ENCODE peak calls at places on chromosomes 2 and 18, in nine cellular contexts. K is BE2C, N is cardiac muscle cell, H is NB4, D is BJ, L is A549, F is neural progenitor cell, Y is heart right ventricle, I is retinal pigment epithelial cell. S is an unnamed sample.
A peak's percentile ranks its signal among the peaks of the same experiment; 100 is the strongest.

GRCh38 chr2:43266692-43267091 is 40.3 kb upstream of the ZFP36L2 start:
- DNase-seq in N (no peak), Y (peak; percentile 54), K (no peak), D (no peak), I (no peak), F (no peak), L (no peak), H (peak; percentile 48), S (no peak)

GRCh38 chr2:239371726-239372686 is 28.8 kb downstream of the HDAC4 start:
- DNase-seq in D (no peak), I (no peak), H (no peak), N (no peak), L (no peak), Y (no peak), F (no peak), K (no peak), S (no peak)

GRCh38 chr18:22933958-22934423 is 863 bp downstream of the RBBP8 start:
- DNase-seq in K (no peak), H (no peak), N (no peak), L (no peak), I (no peak), D (no peak), Y (no peak), F (no peak), S (no peak)

GRCh38 chr2:48826986-48827385 is 71.5 kb upstream of the LHCGR start:
- DNase-seq in N (no peak), I (no peak), L (no peak), K (no peak), F (no peak), H (no peak), D (no peak), Y (no peak), S (no peak)

GRCh38 chr18:30763913-30764350 is 278.6 kb downstream of the DSC3 start:
- DNase-seq in L (no peak), F (peak; percentile 72), I (no peak), K (no peak), D (no peak), N (peak; percentile 2), H (no peak), Y (no peak), S (no peak)

GRCh38 chr2:72980535-72981217 is 63.4 kb downstream of the EMX1 start:
- DNase-seq in H (no peak), Y (no peak), L (no peak), F (no peak), D (no peak), I (no peak), K (no peak), N (no peak), S (peak; percentile 31)

GRCh38 chr2:217988014-217988839 is 14.6 kb downstream of the TNS1 start:
- DNase-seq in L (peak; percentile 61), K (peak; percentile 84), D (no peak), F (peak; percentile 86), H (peak; percentile 75), I (no peak), Y (peak; percentile 91), N (peak; percentile 85), S (peak; percentile 50)

GRCh38 chr2:41934323-41935003 is 113.4 kb upstream of the PKDCC start:
- DNase-seq in D (no peak), K (no peak), I (no peak), N (peak; percentile 61), Y (no peak), H (no peak), F (no peak), L (peak; percentile 39), S (no peak)

GRCh38 chr2:174866421-174866820 is 102.1 kb upstream of the CHRNA1 start:
- DNase-seq in D (no peak), N (no peak), L (no peak), Y (no peak), F (no peak), H (no peak), I (no peak), K (no peak), S (no peak)

GRCh38 chr2:39469807-39470206 is 32.7 kb upstream of the MAP4K3 start:
- DNase-seq in H (peak; percentile 28), K (no peak), L (no peak), D (no peak), F (peak; percentile 18), I (no peak), N (peak; percentile 45), Y (no peak), S (no peak)

GRCh38 chr18:74773171-74773624 is 175.5 kb downstream of the ZNF407 start:
- DNase-seq in I (no peak), D (no peak), L (no peak), F (no peak), N (no peak), H (no peak), Y (no peak), K (no peak), S (no peak)

GRCh38 chr2:208042450-208042849 is 17.1 kb upstream of the PLEKHM3 start:
- DNase-seq in I (no peak), D (no peak), H (no peak), F (no peak), L (no peak), Y (no peak), K (no peak), N (no peak), S (no peak)

GRCh38 chr2:38581193-38582147 is 21.3 kb downstream of the HNRNPLL start:
- DNase-seq in L (no peak), D (no peak), H (peak; percentile 87), Y (peak; percentile 46), K (peak; percentile 28), I (no peak), F (peak; percentile 77), N (peak; percentile 85), S (peak; percentile 44)

GRCh38 chr18:32930695-32931301 is 158.0 kb upstream of the KLHL14 start:
- DNase-seq in D (no peak), N (peak; percentile 63), K (no peak), Y (no peak), I (peak; percentile 18), L (peak; percentile 6), F (peak; percentile 49), H (peak; percentile 54), S (no peak)

GRCh38 chr18:37958499-37958898 is 392.9 kb upstream of the CELF4 start:
- DNase-seq in I (no peak), K (no peak), D (no peak), N (no peak), L (no peak), Y (no peak), F (no peak), H (no peak), S (no peak)

GRCh38 chr18:58104071-58104470 is 60.0 kb downstream of the NEDD4L start:
- DNase-seq in Y (no peak), D (no peak), F (no peak), N (no peak), K (no peak), H (peak; percentile 52), L (no peak), I (no peak), S (no peak)

GRCh38 chr2:221166283-221166682 is 405.8 kb downstream of the EPHA4 start:
- DNase-seq in K (no peak), N (peak; percentile 82), I (no peak), F (no peak), L (no peak), Y (no peak), D (peak; percentile 80), H (no peak), S (no peak)

GRCh38 chr18:78725426-78725825 is 254.2 kb upstream of the SALL3 start:
- DNase-seq in N (no peak), I (no peak), D (no peak), L (no peak), K (no peak), F (no peak), H (no peak), Y (no peak), S (no peak)

GRCh38 chr2:101435011-101435862 is 39.7 kb downstream of the RFX8 start:
- DNase-seq in I (no peak), D (no peak), L (no peak), F (peak; percentile 93), N (no peak), Y (peak; percentile 27), H (no peak), K (no peak), S (no peak)
- H3K4me3 ChIP-seq in I (peak overlapping the region; percentile 9), D (no peak overlapping the region), L (no peak overlapping the region), F (peak overlapping the region; percentile 25), N (no peak overlapping the region), Y (peak overlapping the region; percentile 31), H (no peak overlapping the region), K (no peak overlapping the region), S (no peak overlapping the region)

GRCh38 chr18:8426401-8426800 is 182.8 kb upstream of the RAB12 start:
- DNase-seq in I (no peak), N (peak; percentile 10), Y (no peak), L (no peak), D (no peak), F (peak; percentile 44), K (no peak), H (peak; percentile 40), S (no peak)
- TF ChIP-seq CTCF in I (peak; percentile 41), N (peak; percentile 32), Y (no peak), L (peak; percentile 9), D (peak; percentile 34), F (peak; percentile 63), K (peak; percentile 29), H (peak; percentile 54), S (peak; percentile 56)

DNA sequence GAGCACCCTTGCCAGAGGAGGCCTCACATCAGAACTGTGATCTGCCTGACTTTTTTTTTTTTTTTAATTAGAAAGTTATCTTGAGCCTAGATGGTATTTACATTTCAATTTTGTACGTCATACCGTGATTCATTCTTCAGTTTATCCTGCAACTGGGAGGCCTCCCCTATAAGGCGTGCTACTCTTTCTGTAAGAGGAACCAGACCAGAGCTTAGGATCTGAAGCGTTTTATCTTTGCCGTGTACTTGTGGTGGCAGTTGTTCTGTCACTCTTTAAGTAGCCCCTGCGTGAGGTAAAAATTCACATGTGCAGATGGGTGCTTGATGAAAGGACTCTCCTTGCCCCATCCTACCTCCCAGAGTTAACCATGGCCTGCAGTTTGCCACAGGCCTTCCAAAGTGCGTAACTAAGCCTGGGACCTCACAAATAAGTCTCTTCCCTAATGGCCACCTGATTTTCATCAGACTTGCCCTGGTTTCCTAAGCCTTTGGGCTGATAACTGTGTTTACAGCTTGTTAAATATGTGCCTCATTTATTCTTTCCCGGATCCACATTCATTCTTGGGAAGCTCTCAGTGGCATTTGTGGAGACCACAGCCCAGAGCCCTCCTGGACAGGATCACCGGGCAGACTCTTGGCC is 96.0 kb downstream of the MTCL1 start:
- DNase-seq in Y (no peak), K (no peak), N (peak; percentile 59), F (no peak), H (no peak), D (no peak), I (peak; percentile 94), L (no peak), S (no peak)
- H3K4me3 ChIP-seq in Y (no peak overlapping the region), K (no peak overlapping the region), N (no peak overlapping the region), F (no peak overlapping the region), H (no peak overlapping the region), D (no peak overlapping the region), I (no peak overlapping the region), L (peak overlapping the region; percentile 7), S (no peak overlapping the region)

DNA sequence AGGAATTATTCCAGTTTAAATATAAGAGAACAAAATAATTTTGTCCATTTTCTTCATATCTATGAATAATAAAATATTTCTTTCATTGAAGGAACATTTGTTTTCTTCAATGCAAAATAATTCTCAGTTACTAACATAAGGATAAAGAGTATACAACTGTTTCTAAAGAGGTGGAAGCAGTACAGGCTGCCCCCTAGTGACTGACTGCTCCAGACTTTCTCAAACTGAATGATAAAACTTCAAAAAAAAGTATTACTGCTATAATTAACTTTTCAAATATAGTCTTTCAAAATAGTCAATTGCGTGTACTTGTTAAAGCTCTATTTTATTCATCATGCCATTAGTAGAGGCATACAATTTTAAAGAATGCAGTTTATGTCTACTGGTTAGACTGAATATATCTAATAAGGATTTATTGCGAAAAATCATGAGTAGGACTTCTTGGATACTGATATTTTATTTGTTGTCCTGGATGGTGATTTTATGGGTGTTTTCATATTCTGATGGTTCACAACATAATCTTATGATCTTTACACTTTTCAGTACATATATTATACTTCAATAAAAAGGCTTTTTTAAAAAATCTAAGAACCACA is 100.1 kb downstream of the WDPCP start:
- DNase-seq in N (peak; percentile 39), I (no peak), L (peak; percentile 8), Y (peak; percentile 5), K (peak; percentile 16), H (peak; percentile 45), D (no peak), F (peak; percentile 42), S (no peak)
- TF ChIP-seq CTCF in N (peak; percentile 86), I (peak; percentile 81), L (peak; percentile 92), Y (peak; percentile 54), K (peak; percentile 68), H (peak; percentile 75), D (peak; percentile 79), F (peak; percentile 94), S (peak; percentile 85)